ENCODE peak calls at places on chromosomes 2 and 18, in nine cellular contexts. T, Z, Y, M, A, B, H, J and C are unnamed samples.

GRCh38 chr18:49858309-49859005 is 45.1 kb upstream of the ACAA2 start:
- DNase-seq in T (peak), H (peak), J (peak), B (no peak), Y (peak), M (peak), Z (peak), A (peak), C (no peak)

GRCh38 chr2:19769513-19769912 is 132.3 kb downstream of the TTC32 start:
- DNase-seq in Y (no peak), Z (no peak), A (no peak), H (peak), M (no peak), T (no peak), J (no peak), B (no peak), C (no peak)

GRCh38 chr2:20551231-20551944 is 99.5 kb downstream of the HS1BP3 start:
- DNase-seq in B (no peak), A (peak), Z (no peak), J (no peak), H (peak), T (no peak), Y (no peak), M (no peak), C (peak)

GRCh38 chr18:13615432-13615861 is 110.9 kb downstream of the FAM210A start:
- DNase-seq in M (no peak), J (no peak), A (no peak), H (no peak), Y (no peak), B (no peak), T (no peak), Z (no peak), C (no peak)

GRCh38 chr2:102442967-102443828 is 20.2 kb downstream of the IL18RAP start:
- DNase-seq in A (no peak), M (peak), B (peak), T (peak), Y (peak), H (peak), J (no peak), Z (peak), C (no peak)

GRCh38 chr2:226380679-226381078 is 418.9 kb downstream of the IRS1 start:
- DNase-seq in M (no peak), J (no peak), H (no peak), B (no peak), A (no peak), Z (no peak), Y (no peak), T (no peak), C (no peak)

GRCh38 chr2:13193075-13193474 is 476.3 kb downstream of the TRIB2 start:
- DNase-seq in B (no peak), Z (peak), Y (no peak), M (no peak), T (no peak), A (no peak), H (no peak), J (peak), C (no peak)

GRCh38 chr2:111161971-111162370 is 41.3 kb downstream of the BCL2L11 start:
- DNase-seq in M (no peak), B (no peak), J (no peak), A (no peak), H (peak), T (no peak), Z (no peak), Y (no peak), C (no peak)

GRCh38 chr18:70380915-70381896 is 92.4 kb downstream of the SOCS6 start:
- DNase-seq in T (no peak), J (no peak), B (no peak), M (peak), Z (peak), Y (peak), H (no peak), A (no peak), C (no peak)

GRCh38 chr2:176907341-176907740 is 305.3 kb upstream of the HNRNPA3 start:
- DNase-seq in B (no peak), T (no peak), M (no peak), A (no peak), J (no peak), H (no peak), Y (no peak), Z (no peak), C (no peak)

GRCh38 chr2:236828002-236828401 is 257.7 kb upstream of the COPS8 start:
- DNase-seq in J (no peak), Z (peak), Y (no peak), H (peak), T (no peak), M (no peak), B (no peak), A (no peak), C (no peak)

GRCh38 chr2:127410871-127411396 is 7.3 kb upstream of the PROC start:
- DNase-seq in Y (peak), A (no peak), M (no peak), H (peak), J (no peak), T (no peak), B (no peak), Z (no peak), C (peak)
- TF ChIP-seq POLR2AphosphoS5 in Y (no peak), A (no peak), M (no peak), H (no peak), J (no peak), T (no peak), B (no peak), Z (no peak), C (peak)

GRCh38 chr2:45237128-45237527 is 227.9 kb upstream of the SIX2 start:
- DNase-seq in M (no peak), T (no peak), Z (no peak), Y (no peak), H (no peak), J (no peak), A (no peak), B (no peak), C (no peak)

GRCh38 chr2:45237850-45238542 is 228.7 kb upstream of the SIX2 start:
- DNase-seq in A (no peak), T (peak), Y (peak), M (no peak), Z (no peak), J (peak), H (peak), B (peak), C (no peak)

GRCh38 chr2:45244928-45245327 is 235.7 kb upstream of the SIX2 start:
- DNase-seq in H (no peak), B (no peak), A (no peak), M (no peak), T (no peak), J (no peak), Z (no peak), Y (no peak), C (no peak)

GRCh38 chr2:45242161-45242741 is 233.0 kb upstream of the SIX2 start:
- DNase-seq in A (no peak), Y (no peak), T (no peak), M (no peak), H (peak), B (no peak), J (no peak), Z (no peak), C (no peak)

DNA sequence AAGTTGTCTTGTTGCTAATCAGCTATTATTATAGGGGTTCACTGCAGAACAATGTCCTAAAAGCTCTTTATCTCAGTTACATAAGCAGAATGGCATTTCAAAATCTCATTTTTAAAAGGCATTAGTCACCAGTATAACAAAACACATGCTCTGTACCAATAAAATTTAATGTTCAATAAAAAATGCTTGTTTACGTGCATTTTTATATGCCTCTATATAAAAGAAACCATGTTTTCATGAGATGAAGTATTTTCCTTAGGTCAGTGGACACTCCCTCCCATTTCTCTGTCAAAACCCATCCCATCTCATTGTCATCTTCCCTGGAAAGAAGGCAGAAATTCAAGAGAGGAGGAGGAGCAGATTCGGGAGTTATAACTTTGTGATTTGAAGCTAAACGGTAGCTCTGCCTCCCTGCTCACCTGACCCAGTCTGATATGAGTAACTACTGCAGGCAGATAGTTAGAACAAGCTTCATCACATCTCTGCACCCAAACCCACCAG is 231.9 kb upstream of the SIX2 start:
- DNase-seq in H (peak), Y (no peak), Z (no peak), J (no peak), B (no peak), T (no peak), A (no peak), M (no peak), C (no peak)
- TF ChIP-seq POLR2AphosphoS5 in H (no peak), Y (no peak), Z (no peak), J (no peak), B (no peak), T (no peak), A (no peak), M (no peak), C (no peak)

GRCh38 chr2:85655961-85656403 is 12.0 kb downstream of the SFTPB start:
- DNase-seq in Z (no peak), T (no peak), H (no peak), M (no peak), B (no peak), A (no peak), J (no peak), Y (no peak), C (no peak)
- TF ChIP-seq POLR2AphosphoS5 in Z (no peak), T (no peak), H (no peak), M (no peak), B (no peak), A (no peak), J (no peak), Y (no peak), C (no peak)

GRCh38 chr2:179995735-179996134 is 11.4 kb downstream of the CWC22 start:
- DNase-seq in B (no peak), T (no peak), J (no peak), Y (no peak), Z (no peak), M (no peak), A (no peak), H (no peak), C (no peak)
- TF ChIP-seq POLR2AphosphoS5 in B (no peak), T (no peak), J (no peak), Y (no peak), Z (no peak), M (no peak), A (no peak), H (no peak), C (no peak)

DNA sequence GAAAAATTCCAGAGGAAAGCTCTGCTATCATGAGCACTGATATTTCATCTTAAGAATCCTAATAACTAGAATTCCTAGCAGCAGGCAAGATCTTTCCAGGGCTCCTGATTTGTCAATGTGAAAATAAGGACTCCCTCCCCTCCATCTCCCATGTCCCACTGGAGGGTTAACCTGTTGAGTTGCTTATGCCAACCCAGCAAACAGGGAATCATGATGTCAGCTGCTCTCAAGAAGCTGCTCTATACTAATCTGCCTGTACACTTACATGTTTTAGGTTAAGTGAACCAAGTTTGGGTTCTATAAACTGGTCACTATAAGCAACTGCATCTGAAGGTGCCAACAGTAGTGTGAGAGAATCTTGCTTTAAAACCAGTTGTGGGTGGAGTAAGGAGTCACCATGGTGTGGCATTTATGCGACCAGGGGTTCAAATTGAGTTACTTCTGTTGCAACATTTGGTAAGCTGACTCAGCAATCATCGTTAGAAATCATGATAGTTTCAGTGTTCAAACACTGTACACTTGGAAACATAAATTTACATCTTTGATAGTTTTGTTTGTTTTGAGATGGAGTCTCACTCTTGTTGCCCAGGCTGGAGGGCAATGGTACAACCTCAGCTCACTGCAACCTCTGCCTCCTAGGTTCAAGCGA is 53.4 kb downstream of the STK25 start:
- DNase-seq in J (no peak), B (no peak), Z (no peak), A (no peak), M (no peak), T (no peak), Y (no peak), H (no peak), C (no peak)
- TF ChIP-seq POLR2AphosphoS5 in J (no peak), B (no peak), Z (no peak), A (no peak), M (no peak), T (no peak), Y (no peak), H (no peak), C (no peak)

GRCh38 chr2:198715304-198715703 is 742.4 kb downstream of the SATB2 start:
- DNase-seq in J (no peak), M (no peak), A (no peak), Z (no peak), T (no peak), B (no peak), H (no peak), Y (no peak), C (no peak)

GRCh38 chr2:198706683-198707082 is 751.1 kb downstream of the SATB2 start:
- DNase-seq in J (no peak), A (no peak), H (no peak), T (no peak), Z (no peak), Y (no peak), M (no peak), B (no peak), C (no peak)

GRCh38 chr2:198711484-198711883 is 746.3 kb downstream of the SATB2 start:
- DNase-seq in A (no peak), M (no peak), Y (no peak), J (no peak), Z (no peak), H (no peak), T (no peak), B (no peak), C (no peak)

GRCh38 chr2:198712485-198712884 is 745.3 kb downstream of the SATB2 start:
- DNase-seq in Z (peak), Y (no peak), H (no peak), B (no peak), M (no peak), T (no peak), J (no peak), A (no peak), C (no peak)

DNA sequence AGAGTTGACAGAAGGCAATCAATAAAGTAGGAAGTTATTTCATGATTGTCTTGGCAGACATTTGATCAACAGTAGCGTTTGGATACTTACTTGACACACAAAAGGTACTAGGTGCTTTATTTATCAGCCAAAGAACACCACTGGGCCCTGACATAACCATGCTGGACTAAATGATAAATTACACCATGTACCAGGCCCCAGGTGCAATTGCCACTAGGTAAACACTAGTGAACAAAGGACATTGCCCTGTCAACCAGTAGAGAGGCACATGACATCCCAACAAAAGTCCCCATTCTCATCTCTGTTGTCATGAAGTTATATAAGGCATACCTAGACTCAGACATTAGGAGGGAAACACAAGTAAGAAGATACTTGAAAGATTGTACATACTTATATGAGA is 747.2 kb downstream of the SATB2 start:
- DNase-seq in H (no peak), M (no peak), Y (no peak), B (no peak), A (no peak), Z (no peak), T (no peak), J (no peak), C (no peak)
- TF ChIP-seq POLR2AphosphoS5 in H (no peak), M (no peak), Y (no peak), B (no peak), A (no peak), Z (no peak), T (no peak), J (no peak), C (no peak)

GRCh38 chr2:230812041-230812440 is 52.7 kb upstream of the ITM2C start:
- DNase-seq in Y (no peak), M (no peak), J (no peak), Z (no peak), B (no peak), H (no peak), T (no peak), A (no peak), C (no peak)
- TF ChIP-seq POLR2AphosphoS5 in Y (no peak), M (no peak), J (no peak), Z (no peak), B (no peak), H (no peak), T (no peak), A (no peak), C (no peak)

DNA sequence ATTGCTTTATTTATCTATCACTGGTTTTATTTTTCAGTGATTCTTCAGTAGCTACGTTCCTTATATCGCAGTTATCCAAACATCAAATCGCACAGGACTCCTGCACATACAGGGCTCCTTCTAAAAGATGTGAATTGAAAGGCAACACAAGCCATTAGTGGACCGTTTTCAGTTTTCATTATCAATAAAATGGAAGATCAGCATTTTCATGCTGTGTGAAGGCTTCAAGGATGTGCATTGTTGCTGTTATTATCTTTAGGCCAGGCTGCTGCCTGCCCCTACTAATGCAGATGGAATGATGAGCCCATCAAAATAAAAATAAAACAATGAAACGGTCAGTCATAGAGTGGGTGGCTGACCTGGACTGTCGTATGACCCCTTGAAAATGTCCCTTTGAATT is 33.0 kb downstream of the ITGB6 start:
- DNase-seq in M (no peak), Z (no peak), Y (no peak), A (no peak), B (no peak), H (no peak), T (no peak), J (no peak), C (no peak)
- TF ChIP-seq POLR2AphosphoS5 in M (no peak), Z (no peak), Y (no peak), A (no peak), B (no peak), H (no peak), T (no peak), J (no peak), C (no peak)

DNA sequence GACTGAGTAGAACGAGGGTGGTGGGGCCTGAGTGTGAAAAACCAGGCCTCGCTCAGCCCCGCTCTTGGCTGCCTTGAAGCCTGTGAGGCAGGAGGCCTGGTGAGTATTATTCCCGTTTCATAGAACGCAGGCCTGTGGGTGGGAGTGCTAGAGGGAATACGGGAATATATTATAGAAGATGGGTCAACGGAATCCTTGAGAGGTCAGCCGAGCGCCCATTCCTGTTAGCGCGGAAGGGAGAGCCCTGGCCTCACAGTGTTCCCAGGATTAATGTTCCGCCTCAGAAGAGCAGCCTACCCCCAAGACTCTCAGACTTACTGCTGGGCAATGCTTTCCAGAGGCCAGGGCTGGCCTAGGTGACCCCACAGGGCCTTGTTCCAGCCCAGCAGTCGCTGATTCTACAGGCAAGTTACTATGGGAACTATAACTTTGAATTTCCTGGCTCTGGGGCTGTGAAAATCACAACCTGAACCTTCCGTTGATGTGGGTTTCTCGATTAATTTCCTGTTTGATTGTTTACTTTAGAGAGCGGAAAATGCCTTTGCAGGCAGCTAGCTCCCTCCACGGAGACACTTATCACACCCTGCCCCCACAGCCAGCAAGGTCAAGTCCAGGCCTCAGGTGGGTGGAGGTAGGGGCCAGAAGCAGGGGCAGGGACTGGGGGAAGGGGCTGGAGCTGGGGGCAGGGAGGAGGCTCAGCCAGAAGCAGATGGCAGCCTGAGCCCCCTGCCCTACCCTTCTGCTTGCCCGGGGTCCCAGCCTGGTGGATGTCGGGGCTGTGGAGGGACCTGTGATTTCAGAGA is 108.3 kb downstream of the SMAD7 start:
- DNase-seq in H (peak), M (no peak), T (no peak), J (no peak), Y (no peak), Z (no peak), A (no peak), B (no peak), C (peak)
- TF ChIP-seq POLR2AphosphoS5 in H (peak), M (no peak), T (no peak), J (no peak), Y (no peak), Z (no peak), A (no peak), B (no peak), C (peak)

DNA sequence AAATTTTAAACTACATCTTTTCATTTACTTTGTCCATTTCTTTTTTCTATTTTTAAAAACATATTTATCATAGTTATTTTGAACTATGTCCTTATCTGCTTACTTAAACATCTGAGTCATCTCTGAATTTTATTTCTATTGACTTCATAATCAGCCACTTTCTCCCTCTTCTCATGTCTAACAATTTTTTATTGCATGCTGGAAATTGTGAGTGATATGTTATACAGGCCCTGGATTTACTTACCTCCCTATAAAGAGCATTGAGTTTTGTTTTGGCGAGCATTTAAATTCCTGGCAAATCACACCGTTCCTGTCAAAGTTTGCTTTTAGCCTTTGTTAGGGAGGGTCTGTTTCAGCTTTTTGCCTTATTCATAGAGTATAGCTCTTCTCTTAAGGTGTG is 39.3 kb downstream of the KCNIP3 start:
- DNase-seq in H (no peak), T (no peak), Y (no peak), Z (no peak), M (no peak), A (no peak), B (no peak), J (no peak), C (no peak)
- TF ChIP-seq POLR2AphosphoS5 in H (no peak), T (no peak), Y (no peak), Z (no peak), M (no peak), A (no peak), B (no peak), J (no peak), C (no peak)